ENCODE peak calls at places on chromosome 19, in ten cellular contexts. W is tibial nerve; B is left colon; X is stimulated activated CD4-positive, alpha-beta T cell treated with anti-CD3 and anti-CD28 coated beads, Interleukin-1b, Interleukin-23, amount 100 ng/mL, for 24 hours; S is T follicular helper cell; Y is SHP77; F is progenitor cell of endocrine pancreas; R is HL-60; Z is activated CD4-positive, CD25-positive, alpha-beta regulatory T cell; L is astrocyte of the spinal cord. I is an unnamed sample.

GRCh38 chr19:18849838-18850400 is 18.2 kb downstream of the UPF1 start:
- DNase-seq in Z (no peak), Y (no peak), W (no peak), B (no peak), F (no peak), L (no peak), R (no peak), X (no peak), S (no peak), I (no peak)

GRCh38 chr19:49469828-49470614 is 4.0 kb upstream of the FLT3LG start:
- DNase-seq in R (no peak), W (no peak), B (no peak), Z (peak; percentile 37), X (peak; percentile 42), L (no peak), S (peak; percentile 61), F (no peak), Y (no peak), I (no peak)

GRCh38 chr19:53165691-53166091 is 6.8 kb upstream of the ZNF347 start:
- DNase-seq in S (no peak), Y (no peak), B (no peak), L (no peak), W (no peak), Z (no peak), X (no peak), F (no peak), R (no peak), I (no peak)

GRCh38 chr19:50750010-50750409 is 20.3 kb upstream of the GPR32 start:
- DNase-seq in R (no peak), B (no peak), L (no peak), Z (no peak), W (no peak), X (no peak), S (no peak), Y (no peak), F (no peak), I (no peak)

GRCh38 chr19:609001-609340 is 19.3 kb downstream of the HCN2 start:
- DNase-seq in X (no peak), R (no peak), W (no peak), B (peak; percentile 40), S (no peak), Y (no peak), L (no peak), Z (no peak), F (no peak), I (no peak)

GRCh38 chr19:2607712-2608601 is 94.5 kb downstream of the GNG7 start:
- DNase-seq in B (no peak), S (peak; percentile 67), F (no peak), W (no peak), X (peak; percentile 84), R (no peak), Z (peak; percentile 64), Y (no peak), L (no peak), I (no peak)

GRCh38 chr19:15285896-15286591 is 46.3 kb downstream of the BRD4 start:
- DNase-seq in R (peak; percentile 73), F (no peak), X (no peak), L (no peak), S (no peak), Y (no peak), B (no peak), Z (no peak), W (no peak), I (no peak)

GRCh38 chr19:42028304-42029216 is 34.5 kb upstream of the ATP1A3 start:
- DNase-seq in S (no peak), X (no peak), R (no peak), Z (no peak), Y (peak; percentile 17), B (no peak), F (no peak), L (no peak), W (no peak), I (no peak)

GRCh38 chr19:46107371-46107770 is 17.1 kb downstream of the IGFL3 start:
- DNase-seq in X (no peak), Y (no peak), B (no peak), W (no peak), Z (no peak), L (peak; percentile 59), F (no peak), R (no peak), S (no peak), I (no peak)

GRCh38 chr19:47111081-47111589 is 2.4 kb downstream of the ZC3H4 start:
- DNase-seq in R (peak; percentile 63), F (no peak), Z (no peak), X (no peak), Y (no peak), B (no peak), W (no peak), L (no peak), S (peak; percentile 30), I (no peak)

GRCh38 chr19:2083174-2083854 is 12.8 kb downstream of the MOB3A start:
- DNase-seq in S (peak; percentile 60), Z (no peak), F (no peak), B (no peak), L (no peak), W (no peak), Y (no peak), R (peak; percentile 59), X (peak; percentile 54), I (no peak)

GRCh38 chr19:38355728-38356725 is 18.3 kb upstream of the PSMD8 start:
- DNase-seq in X (no peak), S (no peak), L (no peak), Y (no peak), W (no peak), B (no peak), F (no peak), Z (no peak), R (no peak), I (no peak)

GRCh38 chr19:43934055-43934984 is 762 bp downstream of the ZNF45 start:
- DNase-seq in Y (no peak), S (no peak), R (peak; percentile 21), B (no peak), F (no peak), X (no peak), Z (no peak), L (no peak), W (no peak), I (no peak)

GRCh38 chr19:19474950-19475781 is 40.2 kb downstream of the TSSK6 start:
- DNase-seq in L (no peak), Y (no peak), R (no peak), S (no peak), Z (no peak), X (no peak), B (no peak), W (no peak), F (no peak), I (no peak)

I was measured in ascending aorta.